ENCODE peak calls at places on chromosomes 13 and 19, in eight cellular contexts. Z is IMR-90, E is GM12878, R is H1, U is SK-N-SH, O is A549, N is HepG2, B is K562. Y is an unnamed sample.

GRCh38 chr19:8050274-8051096 is 2.1 kb upstream of the CCL25 start:
- DNase-seq in O (peak), Z (peak), N (peak), B (peak), R (peak), U (peak), E (peak), Y (peak)

GRCh38 chr19:6690160-6690885 is 20.4 kb upstream of the TNFSF14 start:
- DNase-seq in B (no peak), N (no peak), O (no peak), U (no peak), R (no peak), E (no peak), Z (no peak), Y (no peak)

GRCh38 chr13:98207411-98207810 is 30.3 kb upstream of the RNF113B start:
- DNase-seq in Z (peak), O (no peak), B (no peak), R (no peak), U (no peak), E (no peak), N (no peak), Y (no peak)

GRCh38 chr13:21074601-21075302 is 13.4 kb upstream of the LATS2 start:
- DNase-seq in B (no peak), Z (no peak), E (no peak), R (no peak), N (no peak), U (no peak), O (no peak), Y (no peak)

GRCh38 chr13:110555601-110556223 is 5.8 kb downstream of the RAB20 start:
- DNase-seq in N (peak), R (no peak), E (no peak), B (no peak), Z (no peak), U (no peak), O (no peak), Y (no peak)

GRCh38 chr19:1945899-1946298 is 4.9 kb downstream of the CSNK1G2 start:
- DNase-seq in R (no peak), O (peak), B (peak), Z (no peak), N (peak), U (peak), E (no peak), Y (peak)

GRCh38 chr13:110575322-110576069 is 14.0 kb upstream of the RAB20 start:
- DNase-seq in E (peak), Z (peak), O (no peak), N (peak), R (no peak), U (peak), B (peak), Y (no peak)

GRCh38 chr19:35903550-35904179 is 1.3 kb downstream of the HCST start:
- DNase-seq in N (peak), Z (peak), E (peak), B (peak), U (peak), O (peak), R (peak), Y (peak)

GRCh38 chr13:113653264-113654174 is 4.5 kb downstream of the ATP4B start:
- DNase-seq in E (no peak), R (no peak), U (peak), N (no peak), Z (no peak), B (no peak), O (no peak), Y (peak)

GRCh38 chr19:38727868-38728660 is 16.2 kb downstream of the CAPN12 start:
- DNase-seq in E (no peak), R (no peak), Z (no peak), N (no peak), O (no peak), B (peak), U (no peak), Y (no peak)

GRCh38 chr19:38728752-38729541 is 15.3 kb downstream of the CAPN12 start:
- DNase-seq in Z (no peak), O (no peak), R (no peak), B (no peak), E (no peak), N (no peak), U (no peak), Y (no peak)

GRCh38 chr19:38730731-38731589 is 13.3 kb downstream of the CAPN12 start:
- DNase-seq in E (no peak), N (no peak), Z (no peak), R (no peak), U (no peak), O (no peak), B (no peak), Y (no peak)

GRCh38 chr19:38730470-38730730 is 13.9 kb downstream of the CAPN12 start:
- DNase-seq in Z (no peak), U (no peak), O (no peak), R (no peak), N (no peak), E (no peak), B (no peak), Y (no peak)

GRCh38 chr19:38729653-38730469 is 14.4 kb downstream of the CAPN12 start:
- DNase-seq in N (peak), E (no peak), Z (peak), U (peak), B (peak), R (peak), O (peak), Y (peak)
- TF ChIP-seq USF2 in N (no peak), E (no peak), Z (no peak), U (no peak), B (no peak), R (no peak), O (peak), Y (no peak)

GRCh38 chr13:48068036-48068435 is 26.9 kb downstream of the MED4 start:
- DNase-seq in U (no peak), N (peak), E (no peak), B (no peak), O (no peak), R (no peak), Z (no peak), Y (no peak)

GRCh38 chr13:48069573-48069972 is 25.3 kb downstream of the MED4 start:
- DNase-seq in B (no peak), Z (no peak), O (no peak), R (no peak), E (no peak), N (no peak), U (no peak), Y (no peak)

GRCh38 chr13:48068952-48069351 is 26.0 kb downstream of the MED4 start:
- DNase-seq in N (no peak), B (no peak), R (no peak), U (no peak), O (no peak), E (no peak), Z (no peak), Y (no peak)

GRCh38 chr13:48070942-48071341 is 24.0 kb downstream of the MED4 start:
- DNase-seq in B (no peak), E (no peak), R (no peak), Z (no peak), O (no peak), U (no peak), N (no peak), Y (no peak)

DNA sequence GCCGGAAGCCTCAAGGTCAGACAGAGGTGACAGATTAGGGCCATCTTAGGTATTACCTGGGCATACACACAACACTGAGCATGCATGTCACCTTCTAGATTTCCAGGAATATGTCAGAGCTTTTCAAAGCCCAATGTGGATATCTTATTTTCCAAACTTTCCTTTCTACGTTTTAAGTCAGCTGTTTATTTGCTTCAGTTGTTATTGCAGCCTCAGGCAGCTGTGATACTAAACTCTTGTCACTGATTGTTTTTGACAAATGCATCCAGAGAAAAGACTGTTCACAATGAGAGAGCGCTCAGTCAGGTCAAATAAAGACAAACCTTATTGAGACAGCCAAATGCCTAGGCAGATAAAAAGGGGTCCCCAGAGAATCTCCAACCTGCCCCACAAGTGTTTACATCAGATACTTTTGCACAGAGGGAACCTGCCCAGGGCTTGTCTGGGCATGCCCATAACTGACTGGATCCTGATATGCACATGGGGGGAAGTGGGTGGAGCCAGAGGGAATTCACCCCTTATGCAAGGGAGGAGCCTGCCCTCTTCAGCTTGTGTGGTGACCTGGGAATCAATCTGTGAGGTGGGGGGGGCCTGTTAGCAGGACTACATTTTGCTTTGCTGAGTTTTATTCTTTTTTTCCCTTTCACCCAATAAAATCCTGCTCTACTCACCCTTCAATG is 28.5 kb downstream of the MED4 start:
- DNase-seq in N (peak), R (no peak), O (no peak), U (no peak), B (no peak), E (peak), Z (peak), Y (no peak)
- TF ChIP-seq USF2 in N (no peak), R (no peak), O (no peak), U (no peak), B (no peak), E (no peak), Z (no peak), Y (no peak)

GRCh38 chr13:90800082-90800746 is 547.3 kb upstream of the MIR17HG start:
- DNase-seq in N (no peak), Z (no peak), E (no peak), B (no peak), R (no peak), U (peak), O (no peak), Y (no peak)

GRCh38 chr13:90801621-90802020 is 545.9 kb upstream of the MIR17HG start:
- DNase-seq in U (no peak), N (no peak), R (no peak), O (no peak), B (no peak), Z (no peak), E (no peak), Y (no peak)

GRCh38 chr13:90808838-90809237 is 538.6 kb upstream of the MIR17HG start:
- DNase-seq in B (no peak), R (no peak), Z (no peak), U (no peak), O (no peak), E (no peak), N (no peak), Y (no peak)

GRCh38 chr13:90806905-90807304 is 540.6 kb upstream of the MIR17HG start:
- DNase-seq in E (no peak), R (no peak), B (no peak), O (no peak), U (no peak), Z (no peak), N (no peak), Y (no peak)

GRCh38 chr13:90803210-90803609 is 544.3 kb upstream of the MIR17HG start:
- DNase-seq in O (no peak), N (no peak), Z (no peak), E (no peak), R (no peak), U (no peak), B (no peak), Y (no peak)
- TF ChIP-seq USF2 in O (no peak), N (no peak), Z (no peak), E (no peak), R (no peak), U (no peak), B (no peak), Y (no peak)

GRCh38 chr13:33676700-33677048 is 141.3 kb upstream of the RFC3 start:
- DNase-seq in N (peak), U (peak), B (no peak), E (no peak), Z (peak), R (no peak), O (peak), Y (no peak)

GRCh38 chr13:33678084-33678483 is 139.9 kb upstream of the RFC3 start:
- DNase-seq in E (no peak), B (peak), R (no peak), O (no peak), Z (no peak), N (no peak), U (no peak), Y (no peak)

GRCh38 chr13:33678906-33679657 is 138.9 kb upstream of the RFC3 start:
- DNase-seq in O (peak), B (peak), R (no peak), E (peak), U (no peak), Z (peak), N (peak), Y (no peak)

GRCh38 chr13:33677215-33677614 is 140.7 kb upstream of the RFC3 start:
- DNase-seq in E (no peak), U (no peak), O (no peak), B (no peak), R (no peak), Z (no peak), N (no peak), Y (no peak)

DNA sequence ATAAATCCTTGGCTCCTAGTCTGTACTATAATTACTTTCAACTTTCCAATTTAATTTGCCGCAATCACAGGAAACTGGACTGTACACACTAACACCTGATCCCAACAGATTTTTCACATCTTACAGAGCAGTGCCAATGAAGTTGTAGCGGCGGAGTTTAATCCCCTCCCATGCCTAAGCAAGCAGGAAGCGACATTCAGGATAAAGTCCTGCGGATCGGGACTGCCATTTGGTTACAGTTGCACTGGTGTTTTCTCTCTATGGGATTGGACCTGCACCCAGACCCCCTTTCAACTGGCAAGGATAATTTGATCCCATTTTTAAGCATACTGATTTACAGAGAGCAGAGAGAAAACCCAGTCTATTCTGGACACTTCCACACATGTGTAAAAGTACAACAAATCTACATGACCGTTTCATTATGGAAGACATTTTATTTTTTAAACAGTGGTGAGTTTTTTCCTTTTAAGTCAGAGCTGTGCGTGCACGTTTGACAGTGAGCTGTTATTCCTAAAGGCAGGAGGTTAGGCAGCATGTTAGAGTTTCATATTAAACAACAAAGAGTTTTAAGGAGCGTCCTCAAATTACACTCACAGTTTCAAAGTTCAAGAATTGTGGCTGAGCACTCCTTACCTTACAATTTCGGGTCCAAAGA is 141.8 kb upstream of the RFC3 start:
- DNase-seq in E (no peak), R (no peak), U (no peak), N (peak), O (no peak), Z (no peak), B (no peak), Y (no peak)
- TF ChIP-seq USF2 in E (no peak), R (no peak), U (no peak), N (no peak), O (no peak), Z (no peak), B (no peak), Y (no peak)

GRCh38 chr13:70959376-70959775 is 851.1 kb upstream of the KLHL1 start:
- DNase-seq in B (no peak), O (no peak), Z (no peak), E (no peak), R (no peak), N (no peak), U (no peak), Y (no peak)

GRCh38 chr13:70964124-70964523 is 855.9 kb upstream of the KLHL1 start:
- DNase-seq in N (peak), R (no peak), E (no peak), O (no peak), B (no peak), Z (no peak), U (no peak), Y (no peak)

DNA sequence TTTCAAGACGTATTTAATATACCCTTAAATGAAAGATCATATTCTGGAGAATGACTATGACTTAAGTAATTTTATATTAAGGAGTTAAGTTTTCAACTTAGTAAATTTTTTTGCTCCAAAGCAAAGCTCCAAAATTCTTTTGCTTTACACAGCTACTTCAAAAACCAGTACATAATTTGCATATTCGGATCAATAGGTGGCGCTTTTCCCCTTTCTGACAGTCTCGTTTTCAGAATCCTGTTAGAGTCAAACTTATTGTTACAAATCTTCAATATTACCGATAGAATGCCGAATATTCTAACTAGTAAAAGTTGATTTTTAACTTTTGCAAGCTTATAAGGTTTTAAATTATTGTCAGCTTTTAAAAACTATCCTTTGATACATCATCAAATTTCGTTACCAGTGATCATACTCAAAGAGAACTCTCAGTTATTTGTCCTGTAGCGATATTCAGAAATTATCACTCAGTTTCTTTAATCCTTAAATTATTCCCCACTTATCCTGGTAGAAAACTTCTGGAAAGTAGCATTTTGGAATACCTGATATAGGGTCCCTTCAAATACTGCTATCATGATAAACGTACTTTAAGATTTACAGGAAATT is 852.7 kb upstream of the KLHL1 start:
- DNase-seq in O (no peak), B (no peak), N (peak), E (peak), U (peak), R (no peak), Z (peak), Y (no peak)
- TF ChIP-seq USF2 in O (no peak), B (no peak), N (no peak), E (no peak), U (no peak), R (no peak), Z (no peak), Y (no peak)

GRCh38 chr19:40831502-40832430 is 18.5 kb downstream of the CYP2A6 start:
- DNase-seq in E (no peak), O (peak), R (no peak), Z (peak), U (no peak), N (peak), B (no peak), Y (no peak)
- TF ChIP-seq USF2 in E (no peak), O (peak), R (no peak), Z (peak), U (no peak), N (peak), B (no peak), Y (no peak)